ENCODE peak calls at places on chromosomes 4 and X, in five cellular contexts. S is EH; B is heart right ventricle; Y is mesothelial cell of epicardium; Q is stimulated activated CD8-positive, alpha-beta memory T cell treated with anti-CD3 and anti-CD28 coated beads, Interleukin-4, amount 100 ng/mL, for 48 hours. P is an unnamed sample.

GRCh38 chr4:3354455-3354811 is 61.6 kb downstream of the RGS12 start:
- DNase-seq in S (no peak), B (no peak), Y (no peak), Q (no peak), P (no peak)

GRCh38 chr4:165308606-165309005 is 18.9 kb upstream of the MSMO1 start:
- DNase-seq in S (peak; percentile 49), B (no peak), Y (no peak), Q (no peak), P (no peak)

GRCh38 chr4:128299848-128300247 is 12.2 kb upstream of the PGRMC2 start:
- DNase-seq in S (peak; percentile 48), B (no peak), Y (no peak), Q (no peak), P (no peak)

GRCh38 chr4:7171191-7171900 is 21.0 kb upstream of the SORCS2 start:
- DNase-seq in S (no peak), B (no peak), Y (no peak), Q (no peak), P (no peak)

GRCh38 chr4:80336582-80336981 is 1.1 kb downstream of the CFAP299 start:
- DNase-seq in S (peak; percentile 45), B (no peak), Y (peak; percentile 38), Q (no peak), P (no peak)

GRCh38 chr4:67616478-67616877 is 58.0 kb downstream of the STAP1 start:
- DNase-seq in S (no peak), B (no peak), Y (no peak), Q (no peak), P (no peak)

GRCh38 chr4:108607426-108607825 is 12.9 kb upstream of the RPL34 start:
- DNase-seq in S (no peak), B (no peak), Y (no peak), Q (no peak), P (no peak)

GRCh38 chrX:97898798-97899197 is 1015.1 kb downstream of the RPA4 start:
- DNase-seq in S (peak; percentile 74), B (no peak), Y (no peak), Q (no peak), P (no peak)

GRCh38 chrX:45900751-45901150 is 644.5 kb downstream of the ZNF674 start:
- DNase-seq in S (peak; percentile 70), B (no peak), Y (no peak), Q (no peak), P (no peak)

GRCh38 chr4:16259531-16260246 is 33.4 kb upstream of the TAPT1 start:
- DNase-seq in S (no peak), B (no peak), Y (no peak), Q (peak; percentile 54), P (peak; percentile 58)

GRCh38 chr4:1445716-1446445 is 39.6 kb upstream of the NKX1-1 start:
- DNase-seq in S (no peak), B (no peak), Y (no peak), Q (no peak), P (no peak)

GRCh38 chrX:119638725-119639471 is 32.7 kb upstream of the NKRF start:
- DNase-seq in S (no peak), B (no peak), Y (no peak), Q (no peak), P (no peak)

GRCh38 chr4:47746122-47746521 is 91.7 kb downstream of the CORIN start:
- DNase-seq in S (no peak), B (no peak), Y (no peak), Q (no peak), P (no peak)

GRCh38 chr4:139556071-139556734 is at the start of gene SETD7:
- DNase-seq in S (peak; percentile 87), B (peak; percentile 80), Y (peak; percentile 73), Q (peak; percentile 67), P (peak; percentile 73)

GRCh38 chrX:20315140-20315539 is 48.4 kb upstream of the RPS6KA3 start:
- DNase-seq in S (no peak), B (no peak), Y (no peak), Q (no peak), P (no peak)

GRCh38 chr4:90515191-90515590 is 388.0 kb downstream of the CCSER1 start:
- DNase-seq in S (no peak), B (no peak), Y (no peak), Q (no peak), P (no peak)

GRCh38 chrX:133444952-133445831 is 29.9 kb upstream of the GPC4 start:
- DNase-seq in S (no peak), B (no peak), Y (peak; percentile 41), Q (no peak), P (no peak)

GRCh38 chrX:136910565-136911040 is 30.1 kb upstream of the RBMX start:
- DNase-seq in S (peak; percentile 29), B (no peak), Y (no peak), Q (no peak), P (no peak)

GRCh38 chr4:159593651-159594050 is 490.8 kb downstream of the RAPGEF2 start:
- DNase-seq in S (no peak), B (no peak), Y (no peak), Q (no peak), P (no peak)

GRCh38 chr4:105060628-105061027 is 86.0 kb upstream of the TET2 start:
- DNase-seq in S (no peak), B (no peak), Y (no peak), Q (peak; percentile 30), P (peak; percentile 21)

GRCh38 chr4:133801858-133802257 is 399.7 kb downstream of the PABPC4L start:
- DNase-seq in S (no peak), B (no peak), Y (no peak), Q (no peak), P (no peak)

GRCh38 chr4:7964890-7965662 is 25.4 kb upstream of the AFAP1 start:
- DNase-seq in S (peak; percentile 35), B (peak; percentile 41), Y (no peak), Q (peak; percentile 60), P (peak; percentile 56)

GRCh38 chr4:170080496-170080895 is 9.3 kb downstream of the AADAT start:
- DNase-seq in S (no peak), B (no peak), Y (no peak), Q (no peak), P (no peak)

GRCh38 chr4:98659106-98659592 is 738 bp upstream of the TSPAN5 start:
- DNase-seq in S (peak; percentile 70), B (no peak), Y (no peak), Q (no peak), P (no peak)

GRCh38 chr4:54439831-54440243 is 210.7 kb downstream of the PDGFRA start:
- DNase-seq in S (peak; percentile 56), B (no peak), Y (no peak), Q (no peak), P (no peak)